ENCODE peak calls at places on chromosomes 2 and 18, in five cellular contexts. A, I, R, X and Q are unnamed samples.

GRCh38 chr2:230872151-230872967 is 7.6 kb downstream of the ITM2C start:
- DNase-seq in X (no peak), A (peak), I (no peak), R (no peak), Q (no peak)

GRCh38 chr2:219446101-219446504 is 11.5 kb downstream of the SPEG start:
- DNase-seq in R (peak), I (no peak), X (no peak), A (peak), Q (peak)

GRCh38 chr2:235749121-235749780 is 255.4 kb downstream of the AGAP1 start:
- DNase-seq in X (no peak), I (no peak), R (no peak), A (no peak), Q (no peak)

GRCh38 chr2:31258351-31258750 is 24.4 kb downstream of the EHD3 start:
- DNase-seq in I (peak), R (no peak), X (no peak), A (no peak), Q (no peak)

GRCh38 chr2:165455940-165456479 is 13.5 kb upstream of the CSRNP3 start:
- DNase-seq in R (no peak), A (no peak), X (no peak), I (no peak), Q (no peak)

GRCh38 chr2:191593622-191594416 is 84.1 kb upstream of the NABP1 start:
- DNase-seq in R (no peak), I (no peak), X (peak), A (no peak), Q (no peak)

GRCh38 chr18:70762812-70763211 is 474.0 kb downstream of the SOCS6 start:
- DNase-seq in I (no peak), X (no peak), A (no peak), R (no peak), Q (no peak)

GRCh38 chr18:48412339-48412929 is 3.3 kb upstream of the ZBTB7C start:
- DNase-seq in A (no peak), R (peak), I (peak), X (peak), Q (no peak)

GRCh38 chr2:208545398-208546042 is 138.9 kb downstream of the PTH2R start:
- DNase-seq in X (no peak), I (no peak), R (peak), A (no peak), Q (no peak)